ENCODE peak calls at places on chromosomes 12 and 14, in seven cellular contexts. One of them, this sample, is unnamed.

GRCh38 chr14:68539311-68539737 is 253.5 kb downstream of the ZFP36L1 start:
- DNase-seq in tibial nerve: no peak
- DNase-seq in upper lobe of left lung: no peak
- DNase-seq in IMR-90: no peak
- DNase-seq in uterus: no peak
- DNase-seq in ovary: no peak
- DNase-seq in esophagus muscularis mucosa: peak
- DNase-seq in this sample: no peak

GRCh38 chr12:130053641-130054040 is 108.6 kb upstream of the FZD10 start:
- DNase-seq in tibial nerve: no peak
- DNase-seq in upper lobe of left lung: no peak
- DNase-seq in IMR-90: no peak
- DNase-seq in uterus: no peak
- DNase-seq in ovary: no peak
- DNase-seq in esophagus muscularis mucosa: no peak
- DNase-seq in this sample: no peak

GRCh38 chr14:103607039-103607668 is 21.9 kb upstream of the KLC1 start:
- DNase-seq in tibial nerve: peak
- DNase-seq in upper lobe of left lung: peak
- DNase-seq in IMR-90: peak
- DNase-seq in uterus: peak
- DNase-seq in ovary: peak
- DNase-seq in esophagus muscularis mucosa: peak
- DNase-seq in this sample: peak

GRCh38 chr14:101509730-101510371 is 51.4 kb upstream of the DIO3 start:
- DNase-seq in tibial nerve: no peak
- DNase-seq in upper lobe of left lung: no peak
- DNase-seq in IMR-90: no peak
- DNase-seq in uterus: no peak
- DNase-seq in ovary: peak
- DNase-seq in esophagus muscularis mucosa: no peak
- DNase-seq in this sample: no peak

GRCh38 chr12:80712866-80713265 is 3.8 kb upstream of the MYF5 start:
- DNase-seq in tibial nerve: no peak
- DNase-seq in upper lobe of left lung: no peak
- DNase-seq in IMR-90: no peak
- DNase-seq in uterus: no peak
- DNase-seq in ovary: no peak
- DNase-seq in esophagus muscularis mucosa: no peak
- DNase-seq in this sample: no peak

GRCh38 chr12:124241776-124242528 is 52.9 kb upstream of the RFLNA start:
- DNase-seq in tibial nerve: no peak
- DNase-seq in upper lobe of left lung: no peak
- DNase-seq in IMR-90: no peak
- DNase-seq in uterus: no peak
- DNase-seq in ovary: no peak
- DNase-seq in esophagus muscularis mucosa: no peak
- DNase-seq in this sample: no peak

GRCh38 chr12:38905480-38906351 is at the start of gene CPNE8:
- DNase-seq in tibial nerve: peak
- DNase-seq in upper lobe of left lung: peak
- DNase-seq in IMR-90: no peak
- DNase-seq in uterus: peak
- DNase-seq in ovary: peak
- DNase-seq in esophagus muscularis mucosa: peak
- DNase-seq in this sample: peak

GRCh38 chr12:31518680-31519227 is 72.2 kb downstream of the DENND5B start:
- DNase-seq in tibial nerve: no peak
- DNase-seq in upper lobe of left lung: no peak
- DNase-seq in IMR-90: peak
- DNase-seq in uterus: peak
- DNase-seq in ovary: no peak
- DNase-seq in esophagus muscularis mucosa: no peak
- DNase-seq in this sample: no peak

GRCh38 chr12:52903285-52903854 is 1.5 kb downstream of the KRT8 start:
- DNase-seq in tibial nerve: peak
- DNase-seq in upper lobe of left lung: peak
- DNase-seq in IMR-90: peak
- DNase-seq in uterus: peak
- DNase-seq in ovary: peak
- DNase-seq in esophagus muscularis mucosa: no peak
- DNase-seq in this sample: peak

GRCh38 chr12:52900896-52901714 is 3.8 kb downstream of the KRT8 start:
- DNase-seq in tibial nerve: no peak
- DNase-seq in upper lobe of left lung: no peak
- DNase-seq in IMR-90: no peak
- DNase-seq in uterus: no peak
- DNase-seq in ovary: no peak
- DNase-seq in esophagus muscularis mucosa: no peak
- DNase-seq in this sample: no peak

GRCh38 chr12:52901715-52902541 is 2.9 kb downstream of the KRT8 start:
- DNase-seq in tibial nerve: no peak
- DNase-seq in upper lobe of left lung: no peak
- DNase-seq in IMR-90: no peak
- DNase-seq in uterus: no peak
- DNase-seq in ovary: no peak
- DNase-seq in esophagus muscularis mucosa: no peak
- DNase-seq in this sample: no peak

GRCh38 chr12:52899338-52900035 is 5.4 kb downstream of the KRT8 start:
- DNase-seq in tibial nerve: no peak
- DNase-seq in upper lobe of left lung: no peak
- DNase-seq in IMR-90: no peak
- DNase-seq in uterus: no peak
- DNase-seq in ovary: no peak
- DNase-seq in esophagus muscularis mucosa: no peak
- DNase-seq in this sample: no peak

GRCh38 chr12:52900166-52900895 is 4.5 kb downstream of the KRT8 start:
- DNase-seq in tibial nerve: no peak
- DNase-seq in upper lobe of left lung: no peak
- DNase-seq in IMR-90: no peak
- DNase-seq in uterus: no peak
- DNase-seq in ovary: no peak
- DNase-seq in esophagus muscularis mucosa: no peak
- DNase-seq in this sample: no peak
- TF ChIP-seq POLR2A in tibial nerve: no peak
- TF ChIP-seq POLR2A in upper lobe of left lung: no peak
- TF ChIP-seq POLR2A in IMR-90: no peak
- TF ChIP-seq POLR2A in uterus: no peak
- TF ChIP-seq POLR2A in ovary: no peak
- TF ChIP-seq POLR2A in esophagus muscularis mucosa: no peak
- TF ChIP-seq POLR2A in this sample: no peak

GRCh38 chr14:35879141-35879648 is 53.1 kb downstream of the BRMS1L start:
- DNase-seq in tibial nerve: no peak
- DNase-seq in upper lobe of left lung: no peak
- DNase-seq in IMR-90: peak
- DNase-seq in uterus: no peak
- DNase-seq in ovary: no peak
- DNase-seq in esophagus muscularis mucosa: no peak
- DNase-seq in this sample: no peak

GRCh38 chr14:35878272-35879140 is 52.4 kb downstream of the BRMS1L start:
- DNase-seq in tibial nerve: no peak
- DNase-seq in upper lobe of left lung: peak
- DNase-seq in IMR-90: peak
- DNase-seq in uterus: peak
- DNase-seq in ovary: no peak
- DNase-seq in esophagus muscularis mucosa: no peak
- DNase-seq in this sample: peak

GRCh38 chr14:35881280-35881679 is 55.1 kb downstream of the BRMS1L start:
- DNase-seq in tibial nerve: no peak
- DNase-seq in upper lobe of left lung: no peak
- DNase-seq in IMR-90: no peak
- DNase-seq in uterus: no peak
- DNase-seq in ovary: no peak
- DNase-seq in esophagus muscularis mucosa: no peak
- DNase-seq in this sample: no peak

GRCh38 chr14:35877276-35877675 is 51.1 kb downstream of the BRMS1L start:
- DNase-seq in tibial nerve: no peak
- DNase-seq in upper lobe of left lung: no peak
- DNase-seq in IMR-90: no peak
- DNase-seq in uterus: no peak
- DNase-seq in ovary: no peak
- DNase-seq in esophagus muscularis mucosa: no peak
- DNase-seq in this sample: no peak

DNA sequence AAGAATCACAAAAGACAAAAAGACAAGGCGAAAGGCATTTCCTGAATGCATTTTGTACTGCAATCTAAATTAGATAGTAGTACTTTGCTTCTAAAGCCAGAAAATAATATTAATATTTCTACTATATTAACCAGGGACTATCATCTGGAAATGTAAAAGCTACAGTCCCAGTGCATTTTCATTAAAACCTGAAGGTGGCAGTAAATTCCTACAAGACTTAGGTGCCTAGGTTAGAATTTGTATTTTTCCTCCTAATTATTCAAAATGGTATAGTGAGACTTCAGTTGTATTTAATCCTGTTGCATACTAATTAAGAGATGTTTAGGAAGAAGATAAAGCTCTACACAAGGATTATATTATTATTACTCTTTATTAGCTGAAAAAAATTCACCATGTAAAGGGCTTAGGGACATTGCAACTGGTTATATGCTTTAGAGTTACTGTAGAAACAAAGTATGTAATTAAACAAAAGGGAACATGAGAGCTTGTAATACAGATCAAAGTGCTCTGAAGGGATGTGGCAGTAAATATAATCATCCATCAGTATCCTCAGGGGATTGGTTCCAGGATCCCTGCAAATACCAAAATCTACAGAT is 53.6 kb downstream of the BRMS1L start:
- DNase-seq in tibial nerve: no peak
- DNase-seq in upper lobe of left lung: no peak
- DNase-seq in IMR-90: peak
- DNase-seq in uterus: no peak
- DNase-seq in ovary: no peak
- DNase-seq in esophagus muscularis mucosa: no peak
- DNase-seq in this sample: no peak
- H3K27ac ChIP-seq in tibial nerve: no peak
- H3K27ac ChIP-seq in upper lobe of left lung: no peak
- H3K27ac ChIP-seq in IMR-90: no peak
- H3K27ac ChIP-seq in uterus: no peak
- H3K27ac ChIP-seq in ovary: no peak
- H3K27ac ChIP-seq in esophagus muscularis mucosa: no peak
- H3K27ac ChIP-seq in this sample: no peak

GRCh38 chr12:73632661-73633060 is 905.0 kb upstream of the ATXN7L3B start:
- DNase-seq in tibial nerve: no peak
- DNase-seq in upper lobe of left lung: no peak
- DNase-seq in IMR-90: no peak
- DNase-seq in uterus: no peak
- DNase-seq in ovary: no peak
- DNase-seq in esophagus muscularis mucosa: no peak
- DNase-seq in this sample: no peak

GRCh38 chr12:73629171-73629570 is 908.5 kb upstream of the ATXN7L3B start:
- DNase-seq in tibial nerve: no peak
- DNase-seq in upper lobe of left lung: no peak
- DNase-seq in IMR-90: no peak
- DNase-seq in uterus: no peak
- DNase-seq in ovary: no peak
- DNase-seq in esophagus muscularis mucosa: no peak
- DNase-seq in this sample: no peak

GRCh38 chr12:73629893-73630872 is 907.5 kb upstream of the ATXN7L3B start:
- DNase-seq in tibial nerve: no peak
- DNase-seq in upper lobe of left lung: no peak
- DNase-seq in IMR-90: no peak
- DNase-seq in uterus: no peak
- DNase-seq in ovary: no peak
- DNase-seq in esophagus muscularis mucosa: no peak
- DNase-seq in this sample: no peak

DNA sequence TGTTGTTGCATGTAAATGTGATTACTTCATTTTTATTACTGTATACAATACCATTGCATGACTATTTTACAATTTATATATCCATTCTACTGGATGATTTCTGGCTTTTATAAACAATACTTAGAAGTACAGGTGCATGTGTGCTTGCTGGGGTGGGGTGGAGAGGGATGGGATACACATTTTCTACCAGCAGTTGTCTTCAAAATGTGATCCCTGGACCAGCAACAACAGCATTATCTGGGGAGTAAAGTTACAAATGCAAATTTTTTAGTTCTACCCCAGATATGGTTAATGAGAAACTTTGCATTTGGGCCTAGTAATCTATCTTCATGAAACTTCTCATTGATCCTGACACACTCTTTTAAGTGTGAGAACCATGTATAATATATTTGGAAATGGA is 905.4 kb upstream of the ATXN7L3B start:
- DNase-seq in tibial nerve: no peak
- DNase-seq in upper lobe of left lung: no peak
- DNase-seq in IMR-90: no peak
- DNase-seq in uterus: no peak
- DNase-seq in ovary: no peak
- DNase-seq in esophagus muscularis mucosa: no peak
- DNase-seq in this sample: no peak
- TF ChIP-seq POLR2A in tibial nerve: no peak
- TF ChIP-seq POLR2A in upper lobe of left lung: no peak
- TF ChIP-seq POLR2A in IMR-90: no peak
- TF ChIP-seq POLR2A in uterus: no peak
- TF ChIP-seq POLR2A in ovary: no peak
- TF ChIP-seq POLR2A in esophagus muscularis mucosa: no peak
- TF ChIP-seq POLR2A in this sample: no peak

GRCh38 chr14:92564361-92565039 is 50.9 kb downstream of the RIN3 start:
- DNase-seq in tibial nerve: no peak
- DNase-seq in upper lobe of left lung: no peak
- DNase-seq in IMR-90: no peak
- DNase-seq in uterus: no peak
- DNase-seq in ovary: no peak
- DNase-seq in esophagus muscularis mucosa: no peak
- DNase-seq in this sample: peak

GRCh38 chr14:92565718-92566115 is 52.1 kb downstream of the RIN3 start:
- DNase-seq in tibial nerve: no peak
- DNase-seq in upper lobe of left lung: no peak
- DNase-seq in IMR-90: no peak
- DNase-seq in uterus: no peak
- DNase-seq in ovary: no peak
- DNase-seq in esophagus muscularis mucosa: no peak
- DNase-seq in this sample: no peak

GRCh38 chr14:92567173-92567725 is 53.7 kb downstream of the RIN3 start:
- DNase-seq in tibial nerve: no peak
- DNase-seq in upper lobe of left lung: no peak
- DNase-seq in IMR-90: no peak
- DNase-seq in uterus: no peak
- DNase-seq in ovary: no peak
- DNase-seq in esophagus muscularis mucosa: no peak
- DNase-seq in this sample: no peak

GRCh38 chr14:92563359-92563758 is 49.8 kb downstream of the RIN3 start:
- DNase-seq in tibial nerve: no peak
- DNase-seq in upper lobe of left lung: no peak
- DNase-seq in IMR-90: peak
- DNase-seq in uterus: no peak
- DNase-seq in ovary: no peak
- DNase-seq in esophagus muscularis mucosa: no peak
- DNase-seq in this sample: no peak

DNA sequence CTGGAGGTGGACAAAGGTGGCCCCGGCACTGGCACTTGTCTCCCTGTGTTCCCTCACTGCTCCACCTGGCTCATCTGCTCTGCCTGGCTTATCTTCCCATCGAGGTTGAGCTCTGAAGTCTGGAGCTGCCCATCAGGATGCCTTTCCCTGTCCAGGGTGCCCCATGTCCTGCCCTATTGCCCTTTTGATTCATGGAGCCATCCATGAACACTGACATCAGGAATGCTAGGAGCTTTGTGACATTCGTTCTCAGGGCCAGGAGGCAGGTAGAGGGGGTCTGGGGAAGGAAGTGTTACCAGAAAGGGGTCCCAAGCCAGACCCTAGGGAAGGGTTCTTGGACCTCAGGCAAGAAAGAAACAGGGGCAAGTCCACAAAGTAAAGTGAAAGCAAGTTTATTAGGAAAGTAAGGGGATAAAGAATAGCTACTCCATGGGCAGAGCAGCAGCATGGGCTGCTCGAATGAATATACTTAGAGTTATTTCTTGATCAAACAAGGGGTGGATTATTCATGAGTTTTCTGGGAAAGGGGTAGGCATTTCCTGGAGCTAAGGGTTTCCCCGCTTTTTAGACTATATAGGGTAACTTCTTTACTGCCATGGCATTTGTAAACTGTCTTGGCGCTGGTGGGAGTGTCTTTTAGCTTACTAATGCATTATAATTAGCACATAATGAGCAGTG is 51.6 kb downstream of the RIN3 start:
- DNase-seq in tibial nerve: no peak
- DNase-seq in upper lobe of left lung: no peak
- DNase-seq in IMR-90: no peak
- DNase-seq in uterus: no peak
- DNase-seq in ovary: no peak
- DNase-seq in esophagus muscularis mucosa: no peak
- DNase-seq in this sample: no peak
- H3K27ac ChIP-seq in tibial nerve: no peak
- H3K27ac ChIP-seq in upper lobe of left lung: peak
- H3K27ac ChIP-seq in IMR-90: peak
- H3K27ac ChIP-seq in uterus: no peak
- H3K27ac ChIP-seq in ovary: no peak
- H3K27ac ChIP-seq in esophagus muscularis mucosa: no peak
- H3K27ac ChIP-seq in this sample: no peak

This sample was measured in heart left ventricle.